ENCODE peak calls at places on chromosomes 16 and 17, in five cellular contexts. C is cardiac muscle cell, U is endodermal cell, H is hepatocyte, Z is lower lobe of right lung. Y is an unnamed sample.

GRCh38 chr16:71591917-71592316 is 15.0 kb upstream of the TAT start:
- DNase-seq in Z (no peak), U (no peak), H (no peak), C (no peak), Y (no peak)

GRCh38 chr17:66677201-66677981 is 157.5 kb upstream of the CACNG5 start:
- DNase-seq in Z (no peak), H (no peak), C (peak), U (peak), Y (no peak)

GRCh38 chr16:85412911-85413520 is 200.1 kb upstream of the GSE1 start:
- DNase-seq in C (no peak), Z (peak), U (no peak), H (no peak), Y (no peak)

GRCh38 chr17:75088902-75089417 is 1.2 kb downstream of the SLC16A5 start:
- DNase-seq in H (peak), U (peak), Z (no peak), C (no peak), Y (no peak)

GRCh38 chr17:32253117-32253611 is 12.5 kb upstream of the RHBDL3 start:
- DNase-seq in C (peak), H (peak), U (peak), Z (peak), Y (peak)

GRCh38 chr16:4599545-4599944 is 15.1 kb downstream of the UBALD1 start:
- DNase-seq in H (no peak), Z (no peak), U (peak), C (no peak), Y (no peak)

GRCh38 chr17:57594767-57595166 is 150.3 kb downstream of the CCDC182 start:
- DNase-seq in Z (no peak), U (no peak), H (no peak), C (no peak), Y (no peak)

GRCh38 chr16:1630450-1631213 is 18.5 kb downstream of the CRAMP1 start:
- DNase-seq in Z (no peak), C (no peak), U (no peak), H (no peak), Y (no peak)

GRCh38 chr17:74523308-74523707 is 8.0 kb downstream of the CD300LB start:
- DNase-seq in U (no peak), C (no peak), Z (no peak), H (no peak), Y (peak)

GRCh38 chr16:83733301-83733700 is 74.5 kb upstream of the HSBP1 start:
- DNase-seq in C (peak), H (no peak), Z (no peak), U (no peak), Y (no peak)

GRCh38 chr16:15976929-15977637 is 27.7 kb downstream of the ABCC1 start:
- DNase-seq in U (no peak), C (peak), H (no peak), Z (no peak), Y (no peak)

GRCh38 chr17:35774499-35774898 is 13.8 kb downstream of the C17orf50 start:
- DNase-seq in U (peak), C (peak), H (peak), Z (peak), Y (no peak)

GRCh38 chr16:14334366-14335105 is 263.4 kb downstream of the MRTFB start:
- DNase-seq in U (no peak), C (peak), H (no peak), Z (no peak), Y (no peak)

GRCh38 chr17:50961282-50962220 is 95.4 kb upstream of the TOB1 start:
- DNase-seq in C (no peak), H (no peak), Z (no peak), U (peak), Y (no peak)

GRCh38 chr17:38800237-38800760 is 943 bp upstream of the PIP4K2B start:
- DNase-seq in Z (no peak), C (no peak), U (no peak), H (no peak), Y (no peak)

GRCh38 chr17:11901901-11902300 is 95.4 kb downstream of the ZNF18 start:
- DNase-seq in C (no peak), U (peak), Z (no peak), H (no peak), Y (no peak)

GRCh38 chr17:63405741-63406261 is 40.3 kb downstream of the CYB561 start:
- DNase-seq in Z (no peak), U (no peak), H (peak), C (peak), Y (no peak)

GRCh38 chr17:77579131-77579530 is 379.4 kb upstream of the TNRC6C start:
- DNase-seq in H (no peak), C (no peak), Z (peak), U (peak), Y (no peak)

GRCh38 chr17:35129154-35129972 is 7.9 kb downstream of the FNDC8 start:
- DNase-seq in U (no peak), H (no peak), Z (no peak), C (no peak), Y (no peak)

GRCh38 chr17:18321309-18321708 is 6.2 kb downstream of the SMCR8 start:
- DNase-seq in H (no peak), Z (no peak), C (peak), U (peak), Y (no peak)

GRCh38 chr17:37746617-37747016 is 1.8 kb upstream of the HNF1B start:
- DNase-seq in U (no peak), Z (no peak), C (no peak), H (no peak), Y (no peak)

GRCh38 chr16:49952386-49952785 is 72.6 kb upstream of the CNEP1R1 start:
- DNase-seq in U (peak), Z (no peak), C (peak), H (no peak), Y (no peak)

GRCh38 chr16:85495259-85495658 is 117.9 kb upstream of the GSE1 start:
- DNase-seq in C (no peak), H (no peak), Z (no peak), U (no peak), Y (no peak)

GRCh38 chr16:5845046-5845445 is 747.5 kb upstream of the EEF2KMT start:
- DNase-seq in H (no peak), Z (no peak), C (no peak), U (no peak), Y (no peak)

GRCh38 chr16:79767597-79768280 is 167.2 kb upstream of the MAF start:
- DNase-seq in C (peak), H (peak), Z (no peak), U (peak), Y (no peak)
- TF ChIP-seq CTCF in C (peak), H (peak), Z (no peak), U (peak), Y (peak)

GRCh38 chr17:48973806-48974205 is 5.4 kb upstream of the GIP start:
- DNase-seq in C (no peak), Z (no peak), H (no peak), U (peak), Y (no peak)
- TF ChIP-seq CTCF in C (no peak), Z (no peak), H (no peak), U (no peak), Y (no peak)

GRCh38 chr16:56744996-56745640 is 15.2 kb downstream of the NUP93 start:
- DNase-seq in H (peak), C (no peak), U (peak), Z (no peak), Y (no peak)

GRCh38 chr16:56742030-56742984 is 12.4 kb downstream of the NUP93 start:
- DNase-seq in U (no peak), H (no peak), C (peak), Z (no peak), Y (no peak)

GRCh38 chr16:56741399-56741798 is 11.5 kb downstream of the NUP93 start:
- DNase-seq in H (no peak), U (no peak), C (no peak), Z (no peak), Y (no peak)

GRCh38 chr16:56747486-56748045 is 17.6 kb downstream of the NUP93 start:
- DNase-seq in H (no peak), Z (no peak), C (no peak), U (no peak), Y (no peak)

GRCh38 chr16:56743840-56744239 is 13.9 kb downstream of the NUP93 start:
- DNase-seq in C (peak), U (peak), H (no peak), Z (no peak), Y (no peak)
- TF ChIP-seq CTCF in C (no peak), U (peak), H (no peak), Z (no peak), Y (no peak)

GRCh38 chr17:1145311-1145986 is 34.3 kb downstream of the ABR start:
- DNase-seq in C (no peak), H (no peak), U (no peak), Z (no peak), Y (no peak)

GRCh38 chr17:1150863-1151685 is 28.7 kb downstream of the ABR start:
- DNase-seq in Z (no peak), C (no peak), U (no peak), H (no peak), Y (no peak)

GRCh38 chr17:1146551-1147265 is 33.1 kb downstream of the ABR start:
- DNase-seq in U (no peak), Z (no peak), H (no peak), C (no peak), Y (no peak)

GRCh38 chr17:1149869-1150268 is 29.9 kb downstream of the ABR start:
- DNase-seq in C (no peak), H (no peak), Z (no peak), U (no peak), Y (no peak)

DNA sequence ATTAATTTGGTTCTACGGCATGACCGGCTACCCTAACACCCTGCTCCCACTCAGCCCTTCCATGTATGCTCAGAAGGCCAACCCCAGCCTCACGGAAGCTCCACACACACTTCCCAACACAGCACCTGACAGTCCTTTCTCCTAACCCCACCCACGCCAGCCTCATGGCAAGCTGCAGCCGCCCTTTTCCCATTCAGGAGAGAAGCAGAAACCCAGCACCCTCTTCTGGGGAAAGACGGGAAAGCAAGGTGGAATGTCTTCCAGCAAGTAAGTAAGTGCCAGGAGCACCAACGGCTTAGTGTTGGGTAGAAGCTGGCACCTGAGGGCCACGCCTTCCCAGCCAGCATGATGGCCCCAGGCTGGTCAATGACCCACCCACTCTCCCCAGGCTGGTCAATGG is 32.1 kb downstream of the ABR start:
- DNase-seq in U (peak), H (peak), Z (no peak), C (peak), Y (peak)
- TF ChIP-seq CTCF in U (peak), H (peak), Z (peak), C (peak), Y (peak)

DNA sequence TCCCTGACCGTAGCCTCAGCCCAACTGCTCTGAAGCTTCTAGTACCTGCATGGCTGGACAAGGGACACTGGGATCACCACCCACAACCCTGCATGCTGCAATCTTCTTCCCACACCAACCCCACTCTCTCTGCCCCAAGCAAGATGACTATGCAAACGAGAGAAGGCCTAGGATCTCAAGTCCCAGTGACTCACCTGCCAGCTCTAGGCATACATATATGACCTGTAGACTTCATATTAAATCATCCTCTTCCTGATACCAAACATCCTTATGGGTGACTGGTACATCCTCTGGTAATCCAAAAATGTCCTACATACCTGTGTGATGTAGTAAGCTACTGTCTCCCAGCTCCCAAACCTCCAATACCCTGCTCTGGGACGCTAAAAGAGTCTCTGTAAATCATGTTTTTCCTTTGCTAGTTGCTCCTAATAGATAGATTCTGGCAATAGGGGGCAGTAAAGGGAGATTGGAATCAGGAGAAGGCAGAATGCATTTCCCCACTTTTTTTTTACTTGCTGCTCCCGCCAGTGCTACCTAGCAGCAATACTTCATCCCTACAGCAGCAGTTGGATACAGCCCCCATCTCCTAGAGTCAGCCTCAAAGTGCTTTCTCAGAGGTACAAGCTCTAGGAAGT is 43.4 kb upstream of the SOX9 start:
- DNase-seq in Z (no peak), C (no peak), U (peak), H (no peak), Y (no peak)
- TF ChIP-seq CTCF in Z (no peak), C (peak), U (peak), H (no peak), Y (no peak)

DNA sequence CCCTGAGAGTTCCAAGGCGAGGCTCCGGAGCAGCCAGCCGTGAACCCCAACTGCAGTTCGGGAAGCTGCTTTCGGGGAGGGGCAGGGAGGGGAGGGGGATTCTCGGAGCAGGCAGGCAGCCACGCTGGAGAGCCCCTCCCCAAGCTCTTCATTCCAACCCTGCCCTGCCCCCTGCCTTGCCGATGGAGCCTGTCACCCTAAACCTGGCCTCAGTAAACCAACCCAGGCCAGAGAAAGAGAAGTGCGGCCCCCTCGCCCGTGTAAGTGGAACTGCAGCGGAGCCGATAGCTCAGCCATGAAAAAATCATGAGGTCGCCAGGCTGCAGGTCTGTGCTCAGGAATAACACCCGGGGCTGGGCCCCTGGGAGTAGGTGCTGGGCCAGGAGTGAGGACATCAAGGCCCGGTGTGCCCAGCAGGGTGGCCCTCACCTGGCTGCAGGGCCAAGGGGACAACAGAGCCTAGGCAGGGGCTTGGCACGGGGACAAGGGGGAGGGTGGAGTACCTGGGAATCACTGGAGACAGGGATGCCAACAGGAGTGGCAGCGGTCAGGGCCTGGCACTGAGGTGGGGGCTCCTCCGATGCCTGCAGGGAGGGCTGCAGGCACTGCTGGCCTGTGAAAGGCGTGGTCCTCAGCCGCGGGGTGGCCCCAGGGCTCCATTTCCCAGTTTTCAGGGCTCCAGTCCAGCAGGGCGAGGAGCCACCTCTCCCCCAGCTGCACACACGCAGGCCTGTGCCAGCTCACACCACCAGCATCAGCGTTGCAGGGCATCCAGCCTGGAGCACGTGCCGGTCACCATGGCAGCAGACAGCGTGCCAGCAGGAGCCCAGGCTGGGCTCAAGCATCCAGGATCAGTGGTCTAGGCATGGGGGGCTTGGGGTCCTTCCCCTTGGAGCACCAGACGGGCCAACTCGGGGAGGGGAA is 4.8 kb upstream of the FSCN2 start:
- DNase-seq in C (peak), H (peak), Z (peak), U (peak), Y (no peak)
- TF ChIP-seq CTCF in C (peak), H (peak), Z (no peak), U (peak), Y (no peak)

GRCh38 chr16:67704110-67704509 is 15.0 kb downstream of the GFOD2 start:
- DNase-seq in H (no peak), C (no peak), U (no peak), Z (no peak), Y (no peak)

GRCh38 chr16:67708368-67708771 is 10.7 kb downstream of the GFOD2 start:
- DNase-seq in C (no peak), U (no peak), H (no peak), Z (no peak), Y (no peak)

GRCh38 chr16:67707210-67707609 is 11.9 kb downstream of the GFOD2 start:
- DNase-seq in Z (no peak), U (no peak), C (no peak), H (no peak), Y (no peak)

GRCh38 chr16:67709050-67709449 is 10.1 kb downstream of the GFOD2 start:
- DNase-seq in U (no peak), Z (no peak), H (no peak), C (no peak), Y (no peak)

GRCh38 chr16:67707790-67708189 is 11.3 kb downstream of the GFOD2 start:
- DNase-seq in Z (no peak), H (no peak), C (no peak), U (no peak), Y (no peak)
- TF ChIP-seq CTCF in Z (no peak), H (no peak), C (no peak), U (no peak), Y (no peak)

GRCh38 chr16:73012341-73012740 is 35.6 kb downstream of the ZFHX3 start:
- DNase-seq in U (no peak), H (no peak), Z (no peak), C (no peak), Y (no peak)

GRCh38 chr16:73014768-73015167 is 33.2 kb downstream of the ZFHX3 start:
- DNase-seq in U (peak), H (no peak), C (no peak), Z (no peak), Y (no peak)

GRCh38 chr16:73013974-73014373 is 34.0 kb downstream of the ZFHX3 start:
- DNase-seq in U (peak), C (no peak), H (no peak), Z (no peak), Y (no peak)

GRCh38 chr16:73010150-73010676 is 37.7 kb downstream of the ZFHX3 start:
- DNase-seq in Z (no peak), H (no peak), U (peak), C (no peak), Y (no peak)

DNA sequence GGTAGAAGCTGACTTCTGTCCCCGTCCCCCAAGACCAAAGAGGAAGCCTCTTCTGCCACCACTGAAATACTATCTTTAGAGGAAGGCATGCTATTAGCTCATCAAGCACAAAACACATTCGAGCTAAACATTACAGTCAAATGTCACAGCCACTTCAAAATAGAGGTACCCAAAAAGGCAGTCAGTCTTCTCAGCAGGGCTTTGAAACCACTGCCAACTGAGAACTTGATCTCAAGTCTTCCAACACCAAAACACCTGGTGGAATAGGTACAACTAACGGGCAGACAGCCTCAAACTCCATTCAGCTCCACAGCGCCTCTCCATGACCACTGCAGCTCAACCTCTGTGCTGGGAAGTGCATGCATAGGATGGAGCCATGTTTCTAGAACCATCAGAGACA is 36.0 kb downstream of the ZFHX3 start:
- DNase-seq in Z (no peak), U (peak), H (no peak), C (no peak), Y (no peak)
- TF ChIP-seq CTCF in Z (no peak), U (peak), H (no peak), C (no peak), Y (no peak)

GRCh38 chr16:86567701-86568571 is 1.3 kb downstream of the FOXC2 start:
- DNase-seq in Z (no peak), U (peak), C (peak), H (peak), Y (no peak)
- TF ChIP-seq CTCF in Z (no peak), U (no peak), C (peak), H (no peak), Y (no peak)

DNA sequence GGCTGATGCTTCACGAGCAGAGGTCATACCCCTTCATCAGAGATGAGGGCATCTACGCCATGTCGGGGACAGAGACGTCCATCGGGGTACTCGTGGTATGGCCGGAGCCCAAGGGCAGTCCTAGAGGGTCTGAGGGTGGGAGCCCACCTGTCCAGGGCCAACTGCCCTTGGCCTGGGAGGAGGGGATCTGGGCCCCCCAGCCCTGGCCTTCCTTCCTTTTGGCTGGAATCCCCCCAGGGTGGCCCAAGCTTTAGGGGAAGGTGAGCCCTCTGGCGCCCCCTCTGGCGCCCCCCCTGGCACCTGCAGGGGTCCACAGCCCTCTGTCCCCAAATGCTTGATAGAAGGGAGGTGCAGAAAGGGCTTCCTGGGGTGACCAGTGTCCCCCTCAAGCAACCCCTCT is 69.3 kb downstream of the SCNN1B start:
- DNase-seq in U (no peak), C (no peak), Z (no peak), H (no peak), Y (no peak)
- TF ChIP-seq CTCF in U (peak), C (no peak), Z (no peak), H (no peak), Y (no peak)